ENCODE peak calls at places on chromosomes 4 and X, in five cellular contexts. C, B, A, D and Z are unnamed samples.

GRCh38 chr4:2462218-2462991 is 6.5 kb upstream of the RNF4 start:
- DNase-seq in B (peak), A (peak), D (no peak), C (peak), Z (peak)

GRCh38 chrX:14030248-14030592 is 528 bp upstream of the GEMIN8 start:
- DNase-seq in D (no peak), B (no peak), A (no peak), C (peak), Z (no peak)

GRCh38 chr4:55849724-55850123 is 3.7 kb upstream of the EXOC1 start:
- DNase-seq in B (no peak), D (no peak), C (no peak), A (no peak), Z (peak)

GRCh38 chr4:8850830-8851188 is 20.8 kb downstream of the HMX1 start:
- DNase-seq in D (no peak), C (no peak), B (no peak), A (no peak), Z (no peak)

GRCh38 chr4:163697121-163697520 is 202.6 kb downstream of the TMA16 start:
- DNase-seq in A (no peak), C (peak), D (no peak), B (peak), Z (no peak)

GRCh38 chrX:133685806-133686205 is 270.5 kb upstream of the GPC4 start:
- DNase-seq in C (no peak), B (no peak), D (no peak), A (no peak), Z (no peak)

GRCh38 chr4:15600176-15600575 is 55.0 kb downstream of the FBXL5 start:
- DNase-seq in A (no peak), B (no peak), C (no peak), D (no peak), Z (no peak)

GRCh38 chr4:38529189-38530115 is 134.5 kb upstream of the KLF3 start:
- DNase-seq in C (no peak), A (peak), D (no peak), B (no peak), Z (no peak)

GRCh38 chr4:56004235-56004634 is 55.5 kb downstream of the CEP135 start:
- DNase-seq in A (no peak), B (no peak), C (no peak), D (no peak), Z (no peak)

GRCh38 chr4:30968926-30969325 is 248.8 kb downstream of the PCDH7 start:
- DNase-seq in D (no peak), B (no peak), A (no peak), C (no peak), Z (no peak)

GRCh38 chr4:96247096-96247495 is 407.2 kb downstream of the PDHA2 start:
- DNase-seq in B (no peak), A (no peak), D (no peak), C (no peak), Z (no peak)

GRCh38 chr4:40820101-40820500 is 70.3 kb downstream of the NSUN7 start:
- DNase-seq in B (no peak), D (no peak), A (no peak), C (no peak), Z (no peak)

GRCh38 chr4:39337841-39338240 is 28.3 kb downstream of the RFC1 start:
- DNase-seq in B (no peak), D (no peak), A (no peak), C (no peak), Z (no peak)

GRCh38 chr4:129446074-129446473 is 350.1 kb downstream of the C4orf33 start:
- DNase-seq in C (no peak), D (no peak), A (peak), B (no peak), Z (peak)

GRCh38 chrX:39133971-39134370 is 332.7 kb downstream of the MID1IP1 start:
- DNase-seq in B (no peak), C (no peak), D (no peak), A (peak), Z (peak)

GRCh38 chrX:20218809-20219505 is 47.8 kb downstream of the RPS6KA3 start:
- DNase-seq in B (no peak), A (peak), C (peak), D (no peak), Z (no peak)

GRCh38 chr4:113050837-113051236 is 1.4 kb downstream of the ANK2 start:
- DNase-seq in C (no peak), A (no peak), B (no peak), D (no peak), Z (no peak)

GRCh38 chrX:57741107-57741506 is 61.0 kb upstream of the NLRP2B start:
- DNase-seq in D (no peak), B (no peak), A (no peak), C (no peak), Z (no peak)

GRCh38 chrX:23773601-23774175 is 9.3 kb upstream of the SAT1 start:
- DNase-seq in C (no peak), A (peak), D (no peak), B (no peak), Z (no peak)

GRCh38 chr4:14022428-14022827 is 394.9 kb upstream of the BOD1L1 start:
- DNase-seq in D (no peak), A (peak), C (peak), B (no peak), Z (no peak)

GRCh38 chr4:8103421-8103820 is 55.2 kb downstream of the ABLIM2 start:
- DNase-seq in B (no peak), C (no peak), D (no peak), A (no peak), Z (no peak)

GRCh38 chrX:49042581-49043219 is 457 bp downstream of the TFE3 start:
- DNase-seq in B (no peak), C (no peak), A (peak), D (no peak), Z (peak)

GRCh38 chrX:152810403-152810802 is 20.2 kb downstream of the CETN2 start:
- DNase-seq in D (no peak), B (no peak), A (no peak), C (no peak), Z (peak)

GRCh38 chr4:131609039-131609438 is 1540.1 kb upstream of the PCDH10 start:
- DNase-seq in C (no peak), B (no peak), A (no peak), D (no peak), Z (no peak)

GRCh38 chr4:38715076-38715475 is 51.1 kb downstream of the KLF3 start:
- DNase-seq in B (peak), C (no peak), A (no peak), D (no peak), Z (no peak)

GRCh38 chr4:158316264-158316663 is 106.0 kb downstream of the TMEM144 start:
- DNase-seq in C (peak), B (no peak), A (peak), D (no peak), Z (no peak)